ENCODE peak calls at places on chromosome 20, in seven cellular contexts. One of them, this sample, is unnamed.
A peak's percentile ranks its signal among the peaks of the same experiment; 100 is the strongest.

GRCh38 chr20:58978351-58979190 is 2.5 kb upstream of the NELFCD start:
- DNase-seq in heart left ventricle: no peak
- DNase-seq in heart right ventricle: no peak
- DNase-seq in GM13976: peak; percentile 35
- DNase-seq in cardiac muscle cell: no peak
- DNase-seq in endodermal cell: no peak
- DNase-seq in CD8-positive, alpha-beta T cell: no peak
- DNase-seq in this sample: no peak

GRCh38 chr20:11457476-11457875 is 460.2 kb upstream of the BTBD3 start:
- DNase-seq in heart left ventricle: no peak
- DNase-seq in heart right ventricle: no peak
- DNase-seq in GM13976: no peak
- DNase-seq in cardiac muscle cell: peak; percentile 62
- DNase-seq in endodermal cell: no peak
- DNase-seq in CD8-positive, alpha-beta T cell: no peak
- DNase-seq in this sample: no peak

GRCh38 chr20:32278199-32278643 is 770 bp downstream of the KIF3B start:
- DNase-seq in heart left ventricle: no peak
- DNase-seq in heart right ventricle: no peak
- DNase-seq in GM13976: peak; percentile 56
- DNase-seq in cardiac muscle cell: peak; percentile 25
- DNase-seq in endodermal cell: no peak
- DNase-seq in CD8-positive, alpha-beta T cell: no peak
- DNase-seq in this sample: no peak

GRCh38 chr20:39004508-39004907 is 42.4 kb downstream of the DHX35 start:
- DNase-seq in heart left ventricle: no peak
- DNase-seq in heart right ventricle: peak; percentile 14
- DNase-seq in GM13976: no peak
- DNase-seq in cardiac muscle cell: no peak
- DNase-seq in endodermal cell: no peak
- DNase-seq in CD8-positive, alpha-beta T cell: peak; percentile 22
- DNase-seq in this sample: no peak

GRCh38 chr20:438581-439469 is 23.5 kb downstream of the TBC1D20 start:
- DNase-seq in heart left ventricle: no peak
- DNase-seq in heart right ventricle: peak; percentile 35
- DNase-seq in GM13976: peak; percentile 23
- DNase-seq in cardiac muscle cell: peak; percentile 40
- DNase-seq in endodermal cell: no peak
- DNase-seq in CD8-positive, alpha-beta T cell: peak; percentile 54
- DNase-seq in this sample: no peak

GRCh38 chr20:48613926-48614325 is 213.9 kb downstream of the PREX1 start:
- DNase-seq in heart left ventricle: no peak
- DNase-seq in heart right ventricle: no peak
- DNase-seq in GM13976: no peak
- DNase-seq in cardiac muscle cell: no peak
- DNase-seq in endodermal cell: no peak
- DNase-seq in CD8-positive, alpha-beta T cell: no peak
- DNase-seq in this sample: no peak

GRCh38 chr20:6838181-6838826 is 70.8 kb downstream of the BMP2 start:
- DNase-seq in heart left ventricle: no peak
- DNase-seq in heart right ventricle: no peak
- DNase-seq in GM13976: no peak
- DNase-seq in cardiac muscle cell: no peak
- DNase-seq in endodermal cell: no peak
- DNase-seq in CD8-positive, alpha-beta T cell: no peak
- DNase-seq in this sample: no peak

GRCh38 chr20:53382263-53382844 is 211.3 kb downstream of the ZNF217 start:
- DNase-seq in heart left ventricle: no peak
- DNase-seq in heart right ventricle: peak; percentile 18
- DNase-seq in GM13976: no peak
- DNase-seq in cardiac muscle cell: no peak
- DNase-seq in endodermal cell: no peak
- DNase-seq in CD8-positive, alpha-beta T cell: no peak
- DNase-seq in this sample: no peak

GRCh38 chr20:59948212-59948611 is 8.0 kb downstream of the FAM217B start:
- DNase-seq in heart left ventricle: no peak
- DNase-seq in heart right ventricle: no peak
- DNase-seq in GM13976: no peak
- DNase-seq in cardiac muscle cell: no peak
- DNase-seq in endodermal cell: no peak
- DNase-seq in CD8-positive, alpha-beta T cell: no peak
- DNase-seq in this sample: no peak

GRCh38 chr20:35607003-35607735 is 8.5 kb upstream of the SPAG4 start:
- DNase-seq in heart left ventricle: no peak
- DNase-seq in heart right ventricle: no peak
- DNase-seq in GM13976: no peak
- DNase-seq in cardiac muscle cell: no peak
- DNase-seq in endodermal cell: no peak
- DNase-seq in CD8-positive, alpha-beta T cell: no peak
- DNase-seq in this sample: no peak

GRCh38 chr20:19809487-19809886 is 51.4 kb downstream of the RIN2 start:
- DNase-seq in heart left ventricle: no peak
- DNase-seq in heart right ventricle: no peak
- DNase-seq in GM13976: no peak
- DNase-seq in cardiac muscle cell: no peak
- DNase-seq in endodermal cell: no peak
- DNase-seq in CD8-positive, alpha-beta T cell: no peak
- DNase-seq in this sample: no peak

GRCh38 chr20:49701313-49701731 is 12.4 kb downstream of the B4GALT5 start:
- DNase-seq in heart left ventricle: no peak
- DNase-seq in heart right ventricle: no peak
- DNase-seq in GM13976: no peak
- DNase-seq in cardiac muscle cell: no peak
- DNase-seq in endodermal cell: no peak
- DNase-seq in CD8-positive, alpha-beta T cell: no peak
- DNase-seq in this sample: no peak
- TF ChIP-seq CTCF in heart left ventricle: no peak
- TF ChIP-seq CTCF in heart right ventricle: no peak
- TF ChIP-seq CTCF in GM13976: no peak
- TF ChIP-seq CTCF in cardiac muscle cell: no peak
- TF ChIP-seq CTCF in endodermal cell: no peak
- TF ChIP-seq CTCF in CD8-positive, alpha-beta T cell: no peak
- TF ChIP-seq CTCF in this sample: no peak

GRCh38 chr20:2401527-2401926 is 20.8 kb downstream of the TGM6 start:
- DNase-seq in heart left ventricle: no peak
- DNase-seq in heart right ventricle: no peak
- DNase-seq in GM13976: no peak
- DNase-seq in cardiac muscle cell: no peak
- DNase-seq in endodermal cell: no peak
- DNase-seq in CD8-positive, alpha-beta T cell: no peak
- DNase-seq in this sample: no peak

GRCh38 chr20:2399390-2399789 is 18.7 kb downstream of the TGM6 start:
- DNase-seq in heart left ventricle: no peak
- DNase-seq in heart right ventricle: no peak
- DNase-seq in GM13976: no peak
- DNase-seq in cardiac muscle cell: no peak
- DNase-seq in endodermal cell: no peak
- DNase-seq in CD8-positive, alpha-beta T cell: no peak
- DNase-seq in this sample: no peak

GRCh38 chr20:2403291-2404052 is 22.8 kb downstream of the TGM6 start:
- DNase-seq in heart left ventricle: no peak
- DNase-seq in heart right ventricle: no peak
- DNase-seq in GM13976: no peak
- DNase-seq in cardiac muscle cell: no peak
- DNase-seq in endodermal cell: no peak
- DNase-seq in CD8-positive, alpha-beta T cell: no peak
- DNase-seq in this sample: no peak

GRCh38 chr20:2400290-2400689 is 19.6 kb downstream of the TGM6 start:
- DNase-seq in heart left ventricle: no peak
- DNase-seq in heart right ventricle: no peak
- DNase-seq in GM13976: no peak
- DNase-seq in cardiac muscle cell: no peak
- DNase-seq in endodermal cell: no peak
- DNase-seq in CD8-positive, alpha-beta T cell: no peak
- DNase-seq in this sample: no peak

GRCh38 chr20:2402271-2402980 is 21.7 kb downstream of the TGM6 start:
- DNase-seq in heart left ventricle: no peak
- DNase-seq in heart right ventricle: no peak
- DNase-seq in GM13976: no peak
- DNase-seq in cardiac muscle cell: peak; percentile 65
- DNase-seq in endodermal cell: no peak
- DNase-seq in CD8-positive, alpha-beta T cell: no peak
- DNase-seq in this sample: no peak
- TF ChIP-seq CTCF in heart left ventricle: peak; percentile 21
- TF ChIP-seq CTCF in heart right ventricle: no peak
- TF ChIP-seq CTCF in GM13976: no peak
- TF ChIP-seq CTCF in cardiac muscle cell: peak; percentile 40
- TF ChIP-seq CTCF in endodermal cell: peak; percentile 60
- TF ChIP-seq CTCF in CD8-positive, alpha-beta T cell: no peak
- TF ChIP-seq CTCF in this sample: peak; percentile 48

DNA sequence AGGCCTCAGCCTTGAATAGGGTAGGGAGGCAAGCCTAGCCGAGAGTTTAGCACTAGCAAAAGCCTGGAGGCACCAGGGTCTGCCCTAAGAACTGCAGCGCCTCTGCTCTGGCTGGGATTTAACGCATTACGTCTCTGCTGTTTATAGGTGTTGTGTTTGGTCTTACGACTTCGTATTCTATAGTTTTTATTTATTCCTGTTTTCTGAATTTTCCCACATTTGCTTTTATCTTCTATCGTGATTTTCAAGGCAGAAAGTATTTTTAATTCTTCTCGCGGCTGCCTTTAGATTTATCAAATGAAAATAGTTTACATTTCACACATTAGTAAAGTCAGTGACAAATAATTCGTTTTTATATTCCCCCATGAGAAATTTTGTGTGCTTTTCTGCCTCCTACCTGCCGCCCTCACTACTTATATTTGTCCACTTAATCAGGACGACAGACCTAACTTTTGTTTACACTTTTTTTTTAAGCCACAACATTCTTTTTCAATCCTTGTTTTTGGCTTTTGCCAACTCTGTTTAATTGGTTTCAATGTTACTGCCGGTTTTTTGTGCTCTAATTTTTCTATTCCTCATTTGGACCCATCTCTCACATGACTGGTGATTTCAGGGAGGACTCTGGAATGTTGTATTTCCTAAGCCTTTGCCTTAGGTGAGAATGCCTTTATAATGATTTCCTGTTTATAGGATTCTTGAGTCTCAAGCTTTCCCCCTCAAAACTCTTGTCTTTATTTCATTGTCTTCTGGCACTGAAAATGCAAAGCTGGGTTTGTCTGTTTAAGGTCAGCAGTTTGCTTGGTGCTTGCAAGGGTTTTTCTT is 1.3 kb upstream of the LZTS3 start:
- DNase-seq in heart left ventricle: no peak
- DNase-seq in heart right ventricle: no peak
- DNase-seq in GM13976: no peak
- DNase-seq in cardiac muscle cell: peak; percentile 38
- DNase-seq in endodermal cell: no peak
- DNase-seq in CD8-positive, alpha-beta T cell: no peak
- DNase-seq in this sample: no peak
- TF ChIP-seq CTCF in heart left ventricle: no peak
- TF ChIP-seq CTCF in heart right ventricle: no peak
- TF ChIP-seq CTCF in GM13976: no peak
- TF ChIP-seq CTCF in cardiac muscle cell: no peak
- TF ChIP-seq CTCF in endodermal cell: no peak
- TF ChIP-seq CTCF in CD8-positive, alpha-beta T cell: no peak
- TF ChIP-seq CTCF in this sample: no peak

DNA sequence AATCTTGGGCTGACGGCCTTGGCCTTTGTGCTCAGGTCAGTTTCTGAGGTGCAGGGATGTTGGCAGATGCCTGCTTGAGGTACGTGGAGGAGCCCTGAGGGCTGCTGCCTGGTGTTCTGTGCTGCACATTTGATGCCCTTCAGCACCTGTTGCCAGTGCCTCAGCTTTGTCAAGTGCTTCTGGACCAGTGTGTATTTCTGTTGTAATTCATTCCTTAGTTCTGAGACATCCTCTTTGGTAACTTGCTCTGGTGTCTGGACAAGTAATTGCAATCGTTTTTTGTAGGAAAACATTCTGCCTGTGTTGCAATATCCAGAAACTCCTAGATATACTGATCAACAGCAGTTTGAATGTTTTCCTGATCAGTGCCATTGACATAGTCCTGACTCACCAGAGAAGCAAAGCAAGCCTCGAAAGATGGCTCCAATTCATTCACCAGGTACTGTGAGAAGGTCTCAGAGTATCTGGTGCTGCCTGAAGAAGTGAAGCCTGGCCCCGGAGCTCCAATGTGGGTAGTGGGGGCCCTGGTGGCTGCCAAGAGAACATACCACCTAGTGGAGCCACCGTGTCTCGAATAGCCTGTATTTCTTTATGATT is 26.7 kb downstream of the ZNF337 start:
- DNase-seq in heart left ventricle: no peak
- DNase-seq in heart right ventricle: no peak
- DNase-seq in GM13976: no peak
- DNase-seq in cardiac muscle cell: peak; percentile 66
- DNase-seq in endodermal cell: peak; percentile 76
- DNase-seq in CD8-positive, alpha-beta T cell: no peak
- DNase-seq in this sample: no peak
- TF ChIP-seq CTCF in heart left ventricle: no peak
- TF ChIP-seq CTCF in heart right ventricle: no peak
- TF ChIP-seq CTCF in GM13976: no peak
- TF ChIP-seq CTCF in cardiac muscle cell: no peak
- TF ChIP-seq CTCF in endodermal cell: peak; percentile 75
- TF ChIP-seq CTCF in CD8-positive, alpha-beta T cell: no peak
- TF ChIP-seq CTCF in this sample: peak; percentile 32

GRCh38 chr20:5675103-5676091 is 74.8 kb upstream of the SHLD1 start:
- DNase-seq in heart left ventricle: no peak
- DNase-seq in heart right ventricle: no peak
- DNase-seq in GM13976: no peak
- DNase-seq in cardiac muscle cell: peak; percentile 59
- DNase-seq in endodermal cell: no peak
- DNase-seq in CD8-positive, alpha-beta T cell: no peak
- DNase-seq in this sample: no peak

GRCh38 chr20:5680227-5680626 is 70.0 kb upstream of the SHLD1 start:
- DNase-seq in heart left ventricle: no peak
- DNase-seq in heart right ventricle: no peak
- DNase-seq in GM13976: no peak
- DNase-seq in cardiac muscle cell: no peak
- DNase-seq in endodermal cell: no peak
- DNase-seq in CD8-positive, alpha-beta T cell: no peak
- DNase-seq in this sample: no peak

GRCh38 chr20:5678769-5679168 is 71.4 kb upstream of the SHLD1 start:
- DNase-seq in heart left ventricle: no peak
- DNase-seq in heart right ventricle: no peak
- DNase-seq in GM13976: no peak
- DNase-seq in cardiac muscle cell: no peak
- DNase-seq in endodermal cell: no peak
- DNase-seq in CD8-positive, alpha-beta T cell: no peak
- DNase-seq in this sample: no peak

GRCh38 chr20:5674176-5674660 is 76.0 kb upstream of the SHLD1 start:
- DNase-seq in heart left ventricle: no peak
- DNase-seq in heart right ventricle: no peak
- DNase-seq in GM13976: peak; percentile 55
- DNase-seq in cardiac muscle cell: no peak
- DNase-seq in endodermal cell: no peak
- DNase-seq in CD8-positive, alpha-beta T cell: no peak
- DNase-seq in this sample: no peak

GRCh38 chr20:5677389-5677788 is 72.8 kb upstream of the SHLD1 start:
- DNase-seq in heart left ventricle: no peak
- DNase-seq in heart right ventricle: no peak
- DNase-seq in GM13976: no peak
- DNase-seq in cardiac muscle cell: no peak
- DNase-seq in endodermal cell: no peak
- DNase-seq in CD8-positive, alpha-beta T cell: no peak
- DNase-seq in this sample: no peak
- TF ChIP-seq CTCF in heart left ventricle: no peak
- TF ChIP-seq CTCF in heart right ventricle: no peak
- TF ChIP-seq CTCF in GM13976: no peak
- TF ChIP-seq CTCF in cardiac muscle cell: no peak
- TF ChIP-seq CTCF in endodermal cell: no peak
- TF ChIP-seq CTCF in CD8-positive, alpha-beta T cell: no peak
- TF ChIP-seq CTCF in this sample: no peak

GRCh38 chr20:2156224-2156623 is 54.6 kb downstream of the STK35 start:
- DNase-seq in heart left ventricle: no peak
- DNase-seq in heart right ventricle: no peak
- DNase-seq in GM13976: no peak
- DNase-seq in cardiac muscle cell: no peak
- DNase-seq in endodermal cell: no peak
- DNase-seq in CD8-positive, alpha-beta T cell: no peak
- DNase-seq in this sample: no peak
- TF ChIP-seq CTCF in heart left ventricle: no peak
- TF ChIP-seq CTCF in heart right ventricle: no peak
- TF ChIP-seq CTCF in GM13976: no peak
- TF ChIP-seq CTCF in cardiac muscle cell: no peak
- TF ChIP-seq CTCF in endodermal cell: no peak
- TF ChIP-seq CTCF in CD8-positive, alpha-beta T cell: no peak
- TF ChIP-seq CTCF in this sample: no peak

This sample was measured in neural crest cell.